ENCODE peak calls at places on chromosomes 2 and 18, in seven cellular contexts. K is K562, O is SK-N-SH, C is GM12878, U is HCT116, N is HepG2, A is H1. L is an unnamed sample.

GRCh38 chr2:86703704-86704370 is 16.3 kb upstream of the RMND5A start:
- DNase-seq in N (no peak), O (no peak), C (no peak), K (peak), U (peak), A (no peak), L (peak)

GRCh38 chr2:100895402-100895801 is 75.5 kb downstream of the NPAS2 start:
- DNase-seq in K (no peak), A (no peak), N (no peak), C (no peak), U (no peak), O (peak), L (no peak)

GRCh38 chr2:19667085-19667484 is 234.7 kb downstream of the TTC32 start:
- DNase-seq in N (no peak), O (no peak), C (no peak), K (no peak), U (peak), A (no peak), L (no peak)

GRCh38 chr2:36389081-36389480 is 33.5 kb downstream of the CRIM1 start:
- DNase-seq in U (no peak), K (no peak), C (no peak), O (no peak), N (no peak), A (no peak), L (no peak)

GRCh38 chr2:216692636-216693413 is 2.5 kb downstream of the IGFBP5 start:
- DNase-seq in C (no peak), N (no peak), K (peak), O (peak), U (peak), A (no peak), L (no peak)

GRCh38 chr2:26850002-26850431 is 2.1 kb downstream of the DPYSL5 start:
- DNase-seq in A (no peak), U (no peak), O (no peak), N (no peak), C (no peak), K (no peak), L (no peak)

GRCh38 chr2:1032030-1032429 is 81.4 kb downstream of the SNTG2 start:
- DNase-seq in N (no peak), K (no peak), U (no peak), O (no peak), C (no peak), A (no peak), L (no peak)

GRCh38 chr2:46157072-46157965 is 139.9 kb upstream of the EPAS1 start:
- DNase-seq in O (no peak), U (no peak), C (no peak), A (no peak), K (no peak), N (no peak), L (no peak)

GRCh38 chr2:71746946-71747501 is 293.7 kb downstream of the DYSF start:
- DNase-seq in A (no peak), K (peak), O (peak), N (no peak), C (no peak), U (no peak), L (no peak)

GRCh38 chr2:67137699-67138098 is 259.4 kb upstream of the ETAA1 start:
- DNase-seq in O (no peak), A (no peak), K (no peak), U (no peak), N (no peak), C (no peak), L (no peak)

GRCh38 chr2:168560817-168561485 is 104.9 kb downstream of the CERS6 start:
- DNase-seq in O (no peak), K (no peak), U (no peak), C (no peak), N (no peak), A (no peak), L (no peak)

GRCh38 chr2:26182441-26182840 is 9.6 kb downstream of the GAREM2 start:
- DNase-seq in U (no peak), K (no peak), A (no peak), O (peak), N (no peak), C (no peak), L (no peak)

GRCh38 chr2:85682378-85682777 is 11.8 kb upstream of the GNLY start:
- DNase-seq in N (no peak), U (no peak), C (no peak), O (no peak), K (no peak), A (no peak), L (no peak)

GRCh38 chr18:36519358-36519757 is 221.8 kb downstream of the FHOD3 start:
- DNase-seq in U (no peak), O (no peak), C (no peak), N (no peak), K (no peak), A (no peak), L (no peak)

GRCh38 chr2:15965564-15966019 is 25.2 kb downstream of the MYCN start:
- DNase-seq in N (no peak), A (no peak), C (no peak), O (no peak), K (no peak), U (no peak), L (no peak)

GRCh38 chr2:37829616-37830385 is 95.3 kb upstream of the RMDN2 start:
- DNase-seq in C (peak), U (no peak), N (no peak), A (no peak), K (no peak), O (no peak), L (no peak)

GRCh38 chr2:57141269-57141668 is 905.3 kb upstream of the VRK2 start:
- DNase-seq in K (no peak), N (no peak), O (no peak), U (no peak), A (no peak), C (no peak), L (no peak)

GRCh38 chr2:27807476-27807875 is 36.0 kb downstream of the MRPL33 start:
- DNase-seq in C (no peak), A (no peak), O (peak), U (peak), K (peak), N (peak), L (no peak)

GRCh38 chr2:144357623-144358400 is 162.1 kb downstream of the ZEB2 start:
- DNase-seq in N (peak), A (no peak), C (peak), O (no peak), U (peak), K (peak), L (peak)

GRCh38 chr2:58553522-58553921 is 312.4 kb upstream of the FANCL start:
- DNase-seq in K (no peak), O (no peak), U (no peak), N (no peak), A (no peak), C (no peak), L (no peak)

GRCh38 chr2:58558866-58559265 is 317.7 kb upstream of the FANCL start:
- DNase-seq in K (no peak), A (no peak), O (no peak), C (no peak), N (no peak), U (no peak), L (no peak)

GRCh38 chr2:58557166-58557565 is 316.0 kb upstream of the FANCL start:
- DNase-seq in N (no peak), A (no peak), U (no peak), C (no peak), K (no peak), O (no peak), L (no peak)

DNA sequence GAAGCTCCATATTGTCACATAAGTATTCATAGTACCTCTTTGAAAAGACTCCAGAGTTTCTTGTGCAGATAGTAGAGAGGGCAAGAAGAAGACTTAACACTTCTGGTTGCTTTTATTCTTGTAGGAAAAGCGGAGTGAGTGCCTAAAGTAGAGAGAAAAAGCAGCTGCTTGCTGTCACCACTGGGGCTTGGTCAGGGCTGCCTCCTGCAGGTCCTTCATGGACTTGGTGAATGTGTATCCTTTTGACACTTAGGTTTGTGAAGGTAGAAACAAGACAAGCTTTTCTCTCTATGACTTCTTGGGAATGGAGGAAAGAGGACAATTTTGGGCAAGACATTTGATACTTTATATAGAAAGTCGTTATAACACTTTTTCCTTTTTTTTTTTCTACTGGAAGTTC is 312.8 kb upstream of the FANCL start:
- DNase-seq in A (no peak), U (peak), N (peak), K (peak), C (no peak), O (no peak), L (no peak)
- TF ChIP-seq CTCF in A (peak), U (peak), N (peak), K (peak), C (peak), O (no peak), L (peak)

GRCh38 chr2:128805918-128806317 is 487.2 kb upstream of the HS6ST1 start:
- DNase-seq in U (no peak), O (no peak), C (no peak), A (no peak), N (no peak), K (no peak), L (no peak)
- TF ChIP-seq SIN3A in U (no peak), O (no peak), C (no peak), A (no peak), N (no peak), K (no peak), L (no peak)

GRCh38 chr2:187971893-187972292 is 319.8 kb upstream of the GULP1 start:
- DNase-seq in A (no peak), U (peak), C (no peak), K (no peak), N (no peak), O (no peak), L (no peak)
- TF ChIP-seq CTCF in A (peak), U (no peak), C (no peak), K (no peak), N (no peak), O (peak), L (no peak)

DNA sequence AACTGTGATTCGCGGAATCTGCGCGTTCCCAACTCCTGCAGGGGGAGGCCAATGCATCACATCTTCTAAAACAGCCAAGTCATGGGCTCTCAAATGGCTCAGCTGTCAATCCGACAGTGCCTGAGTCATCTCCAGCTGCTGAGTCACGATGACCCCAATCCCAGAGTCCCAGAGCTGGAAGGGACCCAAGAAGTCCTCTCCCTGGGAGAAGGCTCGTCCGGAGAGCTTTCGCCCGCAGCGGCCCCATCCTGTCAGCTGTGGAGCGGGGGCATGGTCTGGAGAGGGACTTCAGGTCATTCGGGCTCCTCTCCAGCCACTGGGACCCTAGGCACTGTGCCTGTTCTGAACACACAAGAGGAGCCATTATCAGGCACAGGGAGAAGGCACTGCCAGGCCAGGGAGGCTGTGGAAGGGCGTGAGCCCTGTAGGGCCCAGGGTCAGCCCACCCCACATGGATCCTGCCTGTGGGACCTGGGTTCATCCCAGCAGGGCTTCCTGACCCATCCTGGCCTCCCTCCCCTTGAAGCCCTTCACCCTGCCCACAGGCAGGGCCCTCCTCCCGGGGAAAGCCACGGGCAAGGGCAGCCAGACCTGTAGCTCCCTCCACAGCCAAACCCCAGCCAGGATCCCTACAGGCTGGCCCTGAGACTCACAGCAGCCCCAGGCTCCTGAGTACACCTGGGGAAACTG is 47.6 kb upstream of the GPC1 start:
- DNase-seq in C (no peak), N (peak), U (peak), K (peak), A (no peak), O (no peak), L (peak)
- TF ChIP-seq SIN3A in C (no peak), N (no peak), U (no peak), K (no peak), A (no peak), O (no peak), L (no peak)

GRCh38 chr18:4130734-4131719 is 324.1 kb downstream of the DLGAP1 start:
- DNase-seq in U (no peak), A (no peak), N (no peak), K (no peak), C (no peak), O (no peak), L (no peak)
- TF ChIP-seq CTCF in U (no peak), A (no peak), N (no peak), K (no peak), C (no peak), O (no peak), L (peak)

DNA sequence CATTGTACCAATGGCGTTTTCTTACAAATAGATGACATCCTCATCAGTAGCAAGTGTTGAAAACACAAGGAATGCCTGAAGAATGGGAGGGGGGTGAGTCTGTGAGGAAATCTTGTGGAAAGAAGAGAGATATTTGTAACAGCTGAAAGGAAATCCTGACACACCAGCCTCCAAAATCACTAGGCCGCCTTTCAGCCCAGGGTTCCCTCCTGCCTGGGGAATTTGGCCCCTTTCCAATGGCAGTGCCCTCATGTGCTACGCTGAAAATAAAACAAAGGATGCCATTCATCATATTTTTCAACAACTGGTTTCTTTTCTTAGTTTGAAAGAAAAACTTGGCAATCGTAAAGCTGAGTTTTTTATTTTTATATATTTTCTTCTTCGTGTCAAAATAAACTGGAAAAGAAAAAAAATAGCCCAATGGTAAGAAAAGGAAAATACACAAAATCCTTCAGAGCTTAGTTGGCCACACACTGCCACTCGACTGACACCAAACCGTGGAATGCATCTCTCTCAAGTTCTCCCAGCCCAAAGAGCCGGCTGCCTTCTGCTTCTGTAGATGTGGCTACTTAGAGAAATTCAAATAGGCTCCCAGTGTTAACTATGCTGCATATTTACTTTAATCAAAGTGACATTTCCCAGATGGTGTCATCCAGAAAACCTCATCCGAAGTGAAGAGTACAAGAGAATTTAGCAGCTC is 52.0 kb downstream of the FTCDNL1 start:
- DNase-seq in A (no peak), N (no peak), C (no peak), U (no peak), O (no peak), K (no peak), L (no peak)
- TF ChIP-seq SIN3A in A (no peak), N (no peak), C (no peak), U (no peak), O (no peak), K (no peak), L (no peak)